ENCODE peak calls at places on chromosome 22, in four cellular contexts. K, X, Z and D are unnamed samples. For H3K4me1, the result is how much of the 10 kb centered on the place peaks cover.

GRCh38 chr22:39690901-39691620 is 120.5 kb downstream of the CACNA1I start:
- DNase-seq in X (no peak), K (no peak), Z (no peak), D (no peak)

GRCh38 chr22:33844273-33844672 is 76.0 kb downstream of the LARGE1 start:
- DNase-seq in K (no peak), Z (no peak), X (no peak), D (no peak)

GRCh38 chr22:50705851-50706351 is 32.1 kb upstream of the ACR start:
- DNase-seq in X (no peak), K (no peak), Z (no peak), D (no peak)

GRCh38 chr22:43126506-43127165 is 16.1 kb downstream of the BIK start:
- DNase-seq in K (peak), Z (no peak), X (peak), D (no peak)

GRCh38 chr22:28246392-28246791 is 327.3 kb upstream of the PITPNB start:
- DNase-seq in X (no peak), K (no peak), Z (no peak), D (no peak)

GRCh38 chr22:29815580-29815979 is 22.5 kb downstream of the ASCC2 start:
- DNase-seq in X (no peak), Z (no peak), K (no peak), D (no peak)

GRCh38 chr22:44399196-44399837 is 86.6 kb upstream of the SHISAL1 start:
- DNase-seq in X (peak), K (peak), Z (peak), D (no peak)

GRCh38 chr22:27274770-27275449 is 526.6 kb downstream of the MN1 start:
- DNase-seq in X (no peak), Z (no peak), K (no peak), D (no peak)

GRCh38 chr22:18115844-18116480 is 5.4 kb downstream of the TUBA8 start:
- DNase-seq in K (no peak), Z (no peak), X (no peak), D (no peak)

GRCh38 chr22:32823024-32823730 is 21.7 kb downstream of the TIMP3 start:
- DNase-seq in X (peak), K (peak), Z (no peak), D (no peak)

GRCh38 chr22:42553475-42554361 is at the start of gene SERHL2:
- DNase-seq in X (peak), Z (peak), K (peak), D (peak)

GRCh38 chr22:42769574-42770447 is 49.1 kb upstream of the A4GALT start:
- DNase-seq in X (peak), Z (peak), K (peak), D (no peak)

GRCh38 chr22:49084203-49084602 is 743.5 kb downstream of the BRD1 start:
- DNase-seq in K (no peak), X (no peak), Z (no peak), D (no peak)

GRCh38 chr22:39947488-39948216 is 12.5 kb upstream of the TMA7B start:
- DNase-seq in X (no peak), Z (no peak), K (no peak), D (no peak)

GRCh38 chr22:40178417-40179409 is 988 bp downstream of the TNRC6B start:
- DNase-seq in Z (peak), K (no peak), X (peak), D (no peak)

GRCh38 chr22:31284241-31284745 is 8.0 kb downstream of the PIK3IP1 start:
- DNase-seq in K (no peak), X (no peak), Z (no peak), D (no peak)

GRCh38 chr22:34812631-34813030 is 253.3 kb upstream of the ISX start:
- DNase-seq in K (no peak), Z (no peak), X (no peak), D (no peak)

GRCh38 chr22:35894937-35895708 is 133.5 kb downstream of the RBFOX2 start:
- DNase-seq in K (no peak), X (no peak), Z (peak), D (no peak)

GRCh38 chr22:35893698-35894097 is 134.9 kb downstream of the RBFOX2 start:
- DNase-seq in Z (no peak), X (no peak), K (no peak), D (no peak)

GRCh38 chr22:35899736-35900135 is 128.9 kb downstream of the RBFOX2 start:
- DNase-seq in Z (no peak), K (no peak), X (no peak), D (no peak)

GRCh38 chr22:35894464-35894878 is 134.2 kb downstream of the RBFOX2 start:
- DNase-seq in K (no peak), Z (peak), X (no peak), D (no peak)

GRCh38 chr22:35896306-35896705 is 132.3 kb downstream of the RBFOX2 start:
- DNase-seq in K (no peak), Z (no peak), X (no peak), D (no peak)
- H3K4me3 ChIP-seq in K (no peak), Z (no peak), X (no peak), D (no peak)

DNA sequence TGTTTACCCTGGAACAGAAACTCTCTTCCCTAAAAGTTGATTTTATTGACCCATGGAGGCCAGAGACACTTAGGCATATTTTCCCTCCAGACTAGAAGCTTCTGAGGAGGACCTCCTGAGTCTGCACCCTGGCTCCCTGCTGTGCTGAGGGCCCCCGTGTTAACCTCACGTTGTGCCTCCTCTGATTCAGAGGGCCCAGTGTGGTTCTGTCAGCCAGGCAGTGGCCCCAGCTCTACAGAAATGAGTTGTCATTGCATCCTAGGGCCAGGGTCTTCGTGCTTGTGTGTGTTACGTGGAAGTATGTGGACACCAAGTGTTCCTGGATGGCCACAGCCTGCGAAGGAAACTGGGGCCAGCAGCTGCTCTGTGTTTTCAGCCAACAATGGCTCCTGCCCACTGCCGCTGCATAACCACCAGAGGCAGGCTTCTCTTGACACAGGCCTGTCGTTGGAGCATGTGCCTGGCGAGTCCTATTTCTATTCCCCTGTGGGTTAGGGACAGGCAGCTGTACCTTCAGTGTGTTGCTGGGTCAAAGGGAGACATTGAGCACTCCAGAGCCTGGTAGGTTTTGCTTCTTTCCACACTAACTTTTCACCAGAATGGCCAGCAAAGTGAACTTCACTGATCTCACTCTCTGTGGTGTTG is 44.5 kb downstream of the MED15 start:
- DNase-seq in K (no peak), Z (peak), X (no peak), D (no peak)
- H3K4me1 ChIP-seq in K (half or more), Z (half or more), X (under half), D (half or more)

GRCh38 chr22:47802446-47802845 is 1040.0 kb downstream of the TBC1D22A start:
- DNase-seq in K (no peak), Z (no peak), X (peak), D (no peak)
- H3K4me3 ChIP-seq in K (no peak), Z (no peak), X (no peak), D (no peak)

DNA sequence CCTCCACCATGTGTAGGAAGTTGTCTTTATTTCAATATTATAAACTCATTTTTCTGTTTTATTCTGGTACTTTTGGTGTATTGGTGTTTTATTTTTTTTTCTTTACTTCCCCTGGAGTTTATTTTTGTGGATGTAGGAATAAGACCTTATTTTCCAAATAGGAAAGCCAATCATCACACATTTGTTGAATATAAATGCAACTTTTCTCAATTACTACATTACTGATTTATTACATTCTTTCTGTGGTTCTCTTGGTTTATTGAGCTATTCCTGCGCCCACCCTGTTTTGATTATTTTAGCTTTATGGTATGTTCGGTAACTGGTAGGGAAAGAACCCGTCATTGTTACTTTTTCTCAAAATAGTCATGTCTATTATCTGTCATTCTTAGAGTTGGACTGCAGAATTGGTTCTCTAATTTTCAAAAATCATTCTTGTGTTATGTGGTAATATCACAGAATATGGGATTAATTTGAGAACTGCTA is 3.6 kb downstream of the IGLL5 start:
- DNase-seq in Z (no peak), K (no peak), X (no peak), D (no peak)
- H3K4me1 ChIP-seq in Z (under half), K (under half), X (under half), D (under half)

GRCh38 chr22:25447067-25447688 is 117.3 kb upstream of the GRK3 start:
- DNase-seq in K (no peak), X (no peak), Z (no peak), D (no peak)
- H3K4me3 ChIP-seq in K (no peak), X (no peak), Z (no peak), D (no peak)

GRCh38 chr22:45776313-45776585 is 104.6 kb downstream of the ATXN10 start:
- DNase-seq in K (no peak), X (no peak), Z (no peak), D (no peak)

GRCh38 chr22:45779351-45779750 is 107.7 kb downstream of the ATXN10 start:
- DNase-seq in Z (no peak), K (no peak), X (no peak), D (no peak)

GRCh38 chr22:45777852-45778172 is 106.2 kb downstream of the ATXN10 start:
- DNase-seq in X (no peak), Z (no peak), K (no peak), D (no peak)

GRCh38 chr22:45775569-45776312 is 104.1 kb downstream of the ATXN10 start:
- DNase-seq in X (no peak), Z (no peak), K (no peak), D (no peak)

GRCh38 chr22:45777046-45777851 is 105.6 kb downstream of the ATXN10 start:
- DNase-seq in X (no peak), Z (no peak), K (no peak), D (no peak)
- H3K4me1 ChIP-seq in X (under half), Z (under half), K (under half), D (under half)

DNA sequence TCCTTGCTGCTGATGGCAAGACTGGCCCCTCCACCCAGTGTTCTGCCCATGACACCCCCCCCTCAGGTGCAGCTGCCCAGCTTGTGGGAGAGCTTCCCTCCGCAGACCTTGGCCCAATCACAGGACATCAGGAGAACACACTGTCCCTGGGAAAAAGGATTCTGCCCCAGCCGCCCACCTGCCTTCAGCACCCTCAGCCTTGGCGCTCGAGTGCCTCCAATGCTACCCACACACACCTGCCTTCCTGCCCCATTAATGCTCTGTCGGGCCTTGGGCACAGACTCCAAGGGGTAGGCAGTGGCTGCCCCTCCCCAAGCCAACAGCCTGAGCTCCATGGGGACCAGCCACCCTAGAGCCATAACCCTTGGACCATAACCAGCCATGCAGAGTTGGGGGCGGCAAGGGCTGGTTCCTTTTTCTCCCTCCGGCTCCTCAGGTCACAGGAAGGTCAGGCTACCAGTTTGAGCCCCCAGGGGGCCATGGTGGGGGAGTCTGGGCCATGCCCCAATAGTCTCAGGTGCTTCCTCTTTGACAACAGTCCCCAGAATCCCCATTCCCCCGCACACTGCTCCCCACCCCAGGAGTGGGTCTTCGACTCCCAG is 1.3 kb upstream of the ZNF70 start:
- DNase-seq in K (no peak), X (peak), Z (no peak), D (no peak)
- H3K4me3 ChIP-seq in K (no peak), X (no peak), Z (no peak), D (no peak)

DNA sequence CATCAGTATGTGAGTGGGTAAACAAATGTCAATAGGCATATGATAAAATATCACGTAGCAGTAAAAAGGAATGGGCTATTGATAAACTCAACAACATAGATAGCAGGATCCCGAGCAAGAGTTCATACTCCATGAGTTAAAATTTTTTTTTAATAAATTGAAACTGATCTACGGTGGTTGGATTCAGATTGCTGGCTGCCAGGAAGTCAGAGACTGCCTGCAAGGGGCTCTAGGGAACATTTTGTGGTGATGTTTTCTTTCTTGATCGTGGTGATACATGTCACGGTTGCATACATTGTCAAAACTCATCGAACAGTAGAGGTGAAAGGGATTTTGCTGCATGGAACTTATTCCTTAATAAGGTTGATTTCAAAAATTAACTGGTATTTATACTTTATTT is 62.6 kb upstream of the WNT7B start:
- DNase-seq in X (no peak), K (no peak), Z (no peak), D (no peak)
- H3K4me1 ChIP-seq in X (under half), K (under half), Z (under half), D (under half)